ENCODE peak calls at places on chromosomes 3 and 15, in six cellular contexts. One of them, this sample, is unnamed.

GRCh38 chr3:85483986-85484385 is 525.2 kb downstream of the CADM2 start:
- DNase-seq in Panc1: no peak
- DNase-seq in AG04450: no peak
- DNase-seq in tibial nerve: no peak
- DNase-seq in foreskin fibroblast: no peak
- DNase-seq in AG10803: no peak
- DNase-seq in this sample: no peak

GRCh38 chr3:82790307-82791097 is 1029.1 kb upstream of the GBE1 start:
- DNase-seq in Panc1: no peak
- DNase-seq in AG04450: no peak
- DNase-seq in tibial nerve: no peak
- DNase-seq in foreskin fibroblast: no peak
- DNase-seq in AG10803: no peak
- DNase-seq in this sample: no peak

GRCh38 chr3:16338124-16338523 is 73.1 kb downstream of the OXNAD1 start:
- DNase-seq in Panc1: no peak
- DNase-seq in AG04450: no peak
- DNase-seq in tibial nerve: no peak
- DNase-seq in foreskin fibroblast: no peak
- DNase-seq in AG10803: peak
- DNase-seq in this sample: peak

GRCh38 chr15:68672781-68673205 is 94.0 kb downstream of the CORO2B start:
- DNase-seq in Panc1: no peak
- DNase-seq in AG04450: no peak
- DNase-seq in tibial nerve: no peak
- DNase-seq in foreskin fibroblast: peak
- DNase-seq in AG10803: peak
- DNase-seq in this sample: no peak

GRCh38 chr15:90230071-90230494 is 3.7 kb downstream of the CIB1 start:
- DNase-seq in Panc1: no peak
- DNase-seq in AG04450: no peak
- DNase-seq in tibial nerve: no peak
- DNase-seq in foreskin fibroblast: no peak
- DNase-seq in AG10803: no peak
- DNase-seq in this sample: no peak

GRCh38 chr3:14806641-14807263 is 12.0 kb upstream of the FGD5 start:
- DNase-seq in Panc1: no peak
- DNase-seq in AG04450: no peak
- DNase-seq in tibial nerve: no peak
- DNase-seq in foreskin fibroblast: no peak
- DNase-seq in AG10803: no peak
- DNase-seq in this sample: no peak

GRCh38 chr3:53813229-53813628 is 33.0 kb downstream of the CHDH start:
- DNase-seq in Panc1: no peak
- DNase-seq in AG04450: no peak
- DNase-seq in tibial nerve: no peak
- DNase-seq in foreskin fibroblast: no peak
- DNase-seq in AG10803: no peak
- DNase-seq in this sample: no peak

GRCh38 chr3:13891492-13892073 is 11.7 kb upstream of the WNT7A start:
- DNase-seq in Panc1: no peak
- DNase-seq in AG04450: no peak
- DNase-seq in tibial nerve: no peak
- DNase-seq in foreskin fibroblast: no peak
- DNase-seq in AG10803: no peak
- DNase-seq in this sample: peak

GRCh38 chr3:177835917-177836316 is 638.6 kb upstream of the TBL1XR1 start:
- DNase-seq in Panc1: no peak
- DNase-seq in AG04450: peak
- DNase-seq in tibial nerve: no peak
- DNase-seq in foreskin fibroblast: peak
- DNase-seq in AG10803: peak
- DNase-seq in this sample: no peak

GRCh38 chr3:67685499-67685898 is 31.1 kb upstream of the SUCLG2 start:
- DNase-seq in Panc1: no peak
- DNase-seq in AG04450: no peak
- DNase-seq in tibial nerve: no peak
- DNase-seq in foreskin fibroblast: no peak
- DNase-seq in AG10803: no peak
- DNase-seq in this sample: peak

GRCh38 chr15:90638963-90639362 is 78.2 kb upstream of the BLM start:
- DNase-seq in Panc1: no peak
- DNase-seq in AG04450: no peak
- DNase-seq in tibial nerve: no peak
- DNase-seq in foreskin fibroblast: no peak
- DNase-seq in AG10803: no peak
- DNase-seq in this sample: no peak

GRCh38 chr15:55909036-55909811 is 84.2 kb downstream of the NEDD4 start:
- DNase-seq in Panc1: no peak
- DNase-seq in AG04450: no peak
- DNase-seq in tibial nerve: no peak
- DNase-seq in foreskin fibroblast: peak
- DNase-seq in AG10803: peak
- DNase-seq in this sample: no peak

GRCh38 chr3:175743733-175744400 is 884.7 kb downstream of the NAALADL2 start:
- DNase-seq in Panc1: peak
- DNase-seq in AG04450: peak
- DNase-seq in tibial nerve: no peak
- DNase-seq in foreskin fibroblast: peak
- DNase-seq in AG10803: peak
- DNase-seq in this sample: no peak

GRCh38 chr3:11282250-11283125 is 10.3 kb downstream of the ATG7 start:
- DNase-seq in Panc1: no peak
- DNase-seq in AG04450: no peak
- DNase-seq in tibial nerve: peak
- DNase-seq in foreskin fibroblast: no peak
- DNase-seq in AG10803: peak
- DNase-seq in this sample: no peak

GRCh38 chr15:40807028-40807887 is at the start of the genes DNAJC17 and ZFYVE19:
- DNase-seq in Panc1: peak
- DNase-seq in AG04450: peak
- DNase-seq in tibial nerve: peak
- DNase-seq in foreskin fibroblast: peak
- DNase-seq in AG10803: peak
- DNase-seq in this sample: peak
- TF ChIP-seq CTCF in Panc1: no peak
- TF ChIP-seq CTCF in AG04450: no peak
- TF ChIP-seq CTCF in tibial nerve: peak
- TF ChIP-seq CTCF in foreskin fibroblast: no peak
- TF ChIP-seq CTCF in AG10803: peak
- TF ChIP-seq CTCF in this sample: no peak

GRCh38 chr3:152038491-152038890 is 165.0 kb downstream of the SUCNR1 start:
- DNase-seq in Panc1: no peak
- DNase-seq in AG04450: no peak
- DNase-seq in tibial nerve: no peak
- DNase-seq in foreskin fibroblast: no peak
- DNase-seq in AG10803: no peak
- DNase-seq in this sample: no peak
- TF ChIP-seq CTCF in Panc1: no peak
- TF ChIP-seq CTCF in AG04450: no peak
- TF ChIP-seq CTCF in tibial nerve: no peak
- TF ChIP-seq CTCF in foreskin fibroblast: no peak
- TF ChIP-seq CTCF in AG10803: no peak
- TF ChIP-seq CTCF in this sample: no peak

GRCh38 chr3:51718547-51719412 is 11.9 kb downstream of the GRM2 start:
- DNase-seq in Panc1: peak
- DNase-seq in AG04450: no peak
- DNase-seq in tibial nerve: no peak
- DNase-seq in foreskin fibroblast: peak
- DNase-seq in AG10803: peak
- DNase-seq in this sample: peak

GRCh38 chr3:51719413-51720025 is 12.7 kb downstream of the GRM2 start:
- DNase-seq in Panc1: no peak
- DNase-seq in AG04450: no peak
- DNase-seq in tibial nerve: no peak
- DNase-seq in foreskin fibroblast: no peak
- DNase-seq in AG10803: no peak
- DNase-seq in this sample: no peak

GRCh38 chr3:51721062-51721745 is 14.3 kb downstream of the GRM2 start:
- DNase-seq in Panc1: no peak
- DNase-seq in AG04450: no peak
- DNase-seq in tibial nerve: no peak
- DNase-seq in foreskin fibroblast: no peak
- DNase-seq in AG10803: no peak
- DNase-seq in this sample: no peak

GRCh38 chr3:51720292-51721061 is 13.6 kb downstream of the GRM2 start:
- DNase-seq in Panc1: no peak
- DNase-seq in AG04450: no peak
- DNase-seq in tibial nerve: no peak
- DNase-seq in foreskin fibroblast: no peak
- DNase-seq in AG10803: no peak
- DNase-seq in this sample: no peak

GRCh38 chr3:51722362-51722761 is 15.5 kb downstream of the GRM2 start:
- DNase-seq in Panc1: no peak
- DNase-seq in AG04450: no peak
- DNase-seq in tibial nerve: no peak
- DNase-seq in foreskin fibroblast: no peak
- DNase-seq in AG10803: no peak
- DNase-seq in this sample: no peak
- TF ChIP-seq CTCF in Panc1: peak
- TF ChIP-seq CTCF in AG04450: no peak
- TF ChIP-seq CTCF in tibial nerve: no peak
- TF ChIP-seq CTCF in foreskin fibroblast: no peak
- TF ChIP-seq CTCF in AG10803: no peak
- TF ChIP-seq CTCF in this sample: no peak

GRCh38 chr3:181564222-181564621 is 147.5 kb upstream of the SOX2 start:
- DNase-seq in Panc1: no peak
- DNase-seq in AG04450: no peak
- DNase-seq in tibial nerve: no peak
- DNase-seq in foreskin fibroblast: no peak
- DNase-seq in AG10803: no peak
- DNase-seq in this sample: no peak
- TF ChIP-seq CTCF in Panc1: peak
- TF ChIP-seq CTCF in AG04450: no peak
- TF ChIP-seq CTCF in tibial nerve: no peak
- TF ChIP-seq CTCF in foreskin fibroblast: no peak
- TF ChIP-seq CTCF in AG10803: no peak
- TF ChIP-seq CTCF in this sample: no peak

DNA sequence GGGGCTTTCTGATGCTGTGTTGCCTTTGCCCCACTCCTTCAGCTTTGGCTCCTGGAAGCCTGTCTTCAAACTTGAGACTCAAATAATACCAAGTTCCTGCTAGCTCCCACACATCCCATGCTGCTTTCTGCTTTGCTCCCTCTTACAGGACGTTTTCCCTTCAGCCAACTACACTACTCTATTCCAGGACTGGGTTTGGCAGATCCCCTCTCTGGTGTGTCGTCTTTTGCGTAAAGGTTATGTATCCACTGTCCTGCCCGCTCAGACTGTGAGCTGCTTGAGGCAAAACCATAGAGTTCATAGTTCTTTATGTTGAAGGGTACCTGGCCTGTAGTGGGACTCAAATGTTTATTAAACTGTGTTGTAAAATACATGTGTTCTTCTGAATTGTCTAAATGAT is 25.4 kb downstream of the PPP2R3A start:
- DNase-seq in Panc1: no peak
- DNase-seq in AG04450: no peak
- DNase-seq in tibial nerve: no peak
- DNase-seq in foreskin fibroblast: no peak
- DNase-seq in AG10803: no peak
- DNase-seq in this sample: no peak
- TF ChIP-seq CTCF in Panc1: no peak
- TF ChIP-seq CTCF in AG04450: no peak
- TF ChIP-seq CTCF in tibial nerve: no peak
- TF ChIP-seq CTCF in foreskin fibroblast: no peak
- TF ChIP-seq CTCF in AG10803: no peak
- TF ChIP-seq CTCF in this sample: no peak

This sample was measured in GM13977.